ENCODE peak calls at places on chromosomes 4 and X, in five cellular contexts. One of them, this sample, is unnamed.

GRCh38 chr4:94407846-94408245 is 43.9 kb upstream of the PDLIM5 start:
- DNase-seq in neural progenitor cell: no peak
- DNase-seq in hepatocyte: no peak
- DNase-seq in HCT116: no peak
- DNase-seq in GM23338: no peak
- DNase-seq in this sample: peak; percentile 69

GRCh38 chrX:84216406-84216805 is 28.4 kb upstream of the RPS6KA6 start:
- DNase-seq in neural progenitor cell: no peak
- DNase-seq in hepatocyte: no peak
- DNase-seq in HCT116: no peak
- DNase-seq in GM23338: no peak
- DNase-seq in this sample: no peak

GRCh38 chr4:128524311-128524710 is 236.7 kb upstream of the PGRMC2 start:
- DNase-seq in neural progenitor cell: no peak
- DNase-seq in hepatocyte: peak; percentile 39
- DNase-seq in HCT116: peak; percentile 53
- DNase-seq in GM23338: no peak
- DNase-seq in this sample: peak; percentile 89

GRCh38 chr4:86033171-86033570 is 326.7 kb downstream of the MAPK10 start:
- DNase-seq in neural progenitor cell: no peak
- DNase-seq in hepatocyte: peak; percentile 22
- DNase-seq in HCT116: no peak
- DNase-seq in GM23338: no peak
- DNase-seq in this sample: peak; percentile 88

GRCh38 chr4:128386761-128387599 is 99.4 kb upstream of the PGRMC2 start:
- DNase-seq in neural progenitor cell: no peak
- DNase-seq in hepatocyte: peak; percentile 71
- DNase-seq in HCT116: peak; percentile 67
- DNase-seq in GM23338: no peak
- DNase-seq in this sample: peak; percentile 98

GRCh38 chr4:89599026-89599425 is 237.9 kb downstream of the SNCA start:
- DNase-seq in neural progenitor cell: no peak
- DNase-seq in hepatocyte: no peak
- DNase-seq in HCT116: no peak
- DNase-seq in GM23338: no peak
- DNase-seq in this sample: no peak

GRCh38 chrX:16076834-16077233 is 46.5 kb upstream of the GRPR start:
- DNase-seq in neural progenitor cell: no peak
- DNase-seq in hepatocyte: no peak
- DNase-seq in HCT116: no peak
- DNase-seq in GM23338: no peak
- DNase-seq in this sample: no peak

GRCh38 chr4:140038031-140038533 is 115.9 kb downstream of the MAML3 start:
- DNase-seq in neural progenitor cell: no peak
- DNase-seq in hepatocyte: no peak
- DNase-seq in HCT116: no peak
- DNase-seq in GM23338: no peak
- DNase-seq in this sample: no peak

GRCh38 chr4:2596153-2596552 is 59.7 kb downstream of the FAM193A start:
- DNase-seq in neural progenitor cell: no peak
- DNase-seq in hepatocyte: no peak
- DNase-seq in HCT116: no peak
- DNase-seq in GM23338: no peak
- DNase-seq in this sample: no peak
- H3K79me2 ChIP-seq in neural progenitor cell: peaks cover 100% of the 10 kb centered on the region
- H3K79me2 ChIP-seq in hepatocyte: peaks cover 100% of the 10 kb centered on the region
- H3K79me2 ChIP-seq in HCT116: peaks cover 97% of the 10 kb centered on the region
- H3K79me2 ChIP-seq in GM23338: peaks cover 88% of the 10 kb centered on the region
- H3K79me2 ChIP-seq in this sample: peaks cover 82% of the 10 kb centered on the region

GRCh38 chr4:70920592-70920991 is 18.4 kb downstream of the MOB1B start:
- DNase-seq in neural progenitor cell: no peak
- DNase-seq in hepatocyte: no peak
- DNase-seq in HCT116: no peak
- DNase-seq in GM23338: no peak
- DNase-seq in this sample: no peak
- H3K79me2 ChIP-seq in neural progenitor cell: peaks cover 84% of the 10 kb centered on the region
- H3K79me2 ChIP-seq in hepatocyte: peaks cover 84% of the 10 kb centered on the region
- H3K79me2 ChIP-seq in HCT116: peaks cover 53% of the 10 kb centered on the region
- H3K79me2 ChIP-seq in GM23338: peaks cover 89% of the 10 kb centered on the region
- H3K79me2 ChIP-seq in this sample: peaks cover 56% of the 10 kb centered on the region

GRCh38 chr4:48756689-48757220 is 23.3 kb downstream of the FRYL start:
- DNase-seq in neural progenitor cell: no peak
- DNase-seq in hepatocyte: no peak
- DNase-seq in HCT116: no peak
- DNase-seq in GM23338: no peak
- DNase-seq in this sample: peak; percentile 44
- H3K79me2 ChIP-seq in neural progenitor cell: peaks cover 95% of the 10 kb centered on the region
- H3K79me2 ChIP-seq in hepatocyte: peaks cover 75% of the 10 kb centered on the region
- H3K79me2 ChIP-seq in HCT116: peaks cover 69% of the 10 kb centered on the region
- H3K79me2 ChIP-seq in GM23338: peaks cover 100% of the 10 kb centered on the region
- H3K79me2 ChIP-seq in this sample: peaks cover 18% of the 10 kb centered on the region

GRCh38 chr4:113691676-113692075 is 69.9 kb downstream of the CAMK2D start:
- DNase-seq in neural progenitor cell: no peak
- DNase-seq in hepatocyte: no peak
- DNase-seq in HCT116: no peak
- DNase-seq in GM23338: no peak
- DNase-seq in this sample: no peak
- H3K79me2 ChIP-seq in neural progenitor cell: no peaks in the 10 kb centered on the region
- H3K79me2 ChIP-seq in hepatocyte: peaks cover 96% of the 10 kb centered on the region
- H3K79me2 ChIP-seq in HCT116: peaks cover 23% of the 10 kb centered on the region
- H3K79me2 ChIP-seq in GM23338: no peaks in the 10 kb centered on the region
- H3K79me2 ChIP-seq in this sample: peaks cover 74% of the 10 kb centered on the region

DNA sequence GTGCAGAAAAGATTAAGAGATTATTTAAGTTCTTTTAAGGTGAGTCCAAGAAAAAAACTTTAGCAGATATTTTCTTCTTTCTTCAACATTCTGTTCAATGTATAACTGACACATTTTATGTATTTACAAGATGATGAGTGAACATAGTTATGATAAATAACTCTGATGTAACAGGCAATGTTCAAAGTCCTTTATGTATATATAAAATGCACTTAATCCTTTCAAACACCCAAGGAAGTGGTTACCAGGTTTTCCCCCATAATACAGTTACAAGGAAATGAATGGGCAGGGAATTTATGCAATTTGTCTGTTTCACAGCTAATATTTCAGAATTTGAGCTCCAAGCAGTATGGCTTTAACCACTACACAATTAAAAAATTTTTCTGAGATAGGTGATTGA is 8.2 kb downstream of the CXCL3 start:
- DNase-seq in neural progenitor cell: no peak
- DNase-seq in hepatocyte: no peak
- DNase-seq in HCT116: no peak
- DNase-seq in GM23338: no peak
- DNase-seq in this sample: no peak
- H3K79me2 ChIP-seq in neural progenitor cell: no peaks in the 10 kb centered on the region
- H3K79me2 ChIP-seq in hepatocyte: no peaks in the 10 kb centered on the region
- H3K79me2 ChIP-seq in HCT116: no peaks in the 10 kb centered on the region
- H3K79me2 ChIP-seq in GM23338: no peaks in the 10 kb centered on the region
- H3K79me2 ChIP-seq in this sample: no peaks in the 10 kb centered on the region

GRCh38 chr4:185213829-185214228 is 4.4 kb downstream of the SNX25 start:
- DNase-seq in neural progenitor cell: no peak
- DNase-seq in hepatocyte: no peak
- DNase-seq in HCT116: no peak
- DNase-seq in GM23338: no peak
- DNase-seq in this sample: no peak
- H3K79me2 ChIP-seq in neural progenitor cell: peaks cover 58% of the 10 kb centered on the region
- H3K79me2 ChIP-seq in hepatocyte: peaks cover 47% of the 10 kb centered on the region
- H3K79me2 ChIP-seq in HCT116: peaks cover 73% of the 10 kb centered on the region
- H3K79me2 ChIP-seq in GM23338: peaks cover 78% of the 10 kb centered on the region
- H3K79me2 ChIP-seq in this sample: peaks cover 48% of the 10 kb centered on the region

GRCh38 chrX:120559799-120560198 is 963 bp downstream of the CUL4B start:
- DNase-seq in neural progenitor cell: peak; percentile 1
- DNase-seq in hepatocyte: no peak
- DNase-seq in HCT116: no peak
- DNase-seq in GM23338: no peak
- DNase-seq in this sample: no peak
- H3K79me2 ChIP-seq in neural progenitor cell: peaks cover 46% of the 10 kb centered on the region
- H3K79me2 ChIP-seq in hepatocyte: peaks cover 45% of the 10 kb centered on the region
- H3K79me2 ChIP-seq in HCT116: peaks cover 46% of the 10 kb centered on the region
- H3K79me2 ChIP-seq in GM23338: peaks cover 22% of the 10 kb centered on the region
- H3K79me2 ChIP-seq in this sample: peaks cover 39% of the 10 kb centered on the region

DNA sequence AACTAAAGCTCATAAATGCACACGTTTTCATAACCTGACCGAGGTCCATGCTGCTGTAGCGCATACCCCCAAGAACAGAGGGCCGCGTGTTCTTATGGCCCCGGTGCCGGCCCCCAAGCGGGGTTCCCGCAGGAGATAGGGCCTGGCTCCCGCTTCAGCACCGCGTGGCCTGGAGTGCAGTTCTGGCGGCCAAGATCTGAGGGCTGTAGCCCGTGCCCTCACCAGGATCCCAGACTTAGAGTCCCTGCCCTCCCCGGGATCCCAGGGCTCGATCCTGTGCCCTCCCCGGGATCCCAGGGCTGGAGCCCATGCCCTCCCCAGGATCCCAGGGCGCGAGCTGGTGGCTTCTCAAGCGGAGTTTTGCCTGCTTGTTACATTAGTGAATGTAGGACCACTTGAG is 1.0 kb upstream of the GRPEL1 start:
- DNase-seq in neural progenitor cell: peak; percentile 75
- DNase-seq in hepatocyte: peak; percentile 50
- DNase-seq in HCT116: no peak
- DNase-seq in GM23338: peak; percentile 80
- DNase-seq in this sample: no peak
- H3K79me2 ChIP-seq in neural progenitor cell: peaks cover 38% of the 10 kb centered on the region
- H3K79me2 ChIP-seq in hepatocyte: peaks cover 43% of the 10 kb centered on the region
- H3K79me2 ChIP-seq in HCT116: peaks cover 40% of the 10 kb centered on the region
- H3K79me2 ChIP-seq in GM23338: peaks cover 36% of the 10 kb centered on the region
- H3K79me2 ChIP-seq in this sample: peaks cover 33% of the 10 kb centered on the region

GRCh38 chrX:7242613-7243012 is 94.7 kb upstream of the PUDP start:
- DNase-seq in neural progenitor cell: no peak
- DNase-seq in hepatocyte: no peak
- DNase-seq in HCT116: no peak
- DNase-seq in GM23338: no peak
- DNase-seq in this sample: no peak
- H3K79me2 ChIP-seq in neural progenitor cell: no peaks in the 10 kb centered on the region
- H3K79me2 ChIP-seq in hepatocyte: no peaks in the 10 kb centered on the region
- H3K79me2 ChIP-seq in HCT116: no peaks in the 10 kb centered on the region
- H3K79me2 ChIP-seq in GM23338: no peaks in the 10 kb centered on the region
- H3K79me2 ChIP-seq in this sample: no peaks in the 10 kb centered on the region

GRCh38 chr4:84944952-84945351 is 21.5 kb downstream of the WDFY3 start:
- DNase-seq in neural progenitor cell: no peak
- DNase-seq in hepatocyte: no peak
- DNase-seq in HCT116: no peak
- DNase-seq in GM23338: no peak
- DNase-seq in this sample: peak; percentile 54
- H3K79me2 ChIP-seq in neural progenitor cell: peaks cover 100% of the 10 kb centered on the region
- H3K79me2 ChIP-seq in hepatocyte: peaks cover 100% of the 10 kb centered on the region
- H3K79me2 ChIP-seq in HCT116: peaks cover 48% of the 10 kb centered on the region
- H3K79me2 ChIP-seq in GM23338: peaks cover 99% of the 10 kb centered on the region
- H3K79me2 ChIP-seq in this sample: peaks cover 67% of the 10 kb centered on the region

This sample was measured in fibroblast of lung.